ENCODE peak calls at places on chromosomes 16 and 17, in nine cellular contexts. Q, S, L, G, V, F, T, E and H are unnamed samples.

GRCh38 chr16:87276926-87277325 is 40.3 kb downstream of the C16orf95 start:
- DNase-seq in Q (no peak), S (no peak), L (no peak), G (no peak), V (no peak), F (no peak), T (no peak), E (no peak), H (no peak)

GRCh38 chr17:41777157-41777578 is 9.3 kb downstream of the JUP start:
- DNase-seq in Q (peak), S (no peak), L (no peak), G (peak), V (no peak), F (no peak), T (peak), E (peak), H (peak)

GRCh38 chr17:71461504-71462197 is 659.2 kb upstream of the SOX9 start:
- DNase-seq in Q (no peak), S (no peak), L (no peak), G (no peak), V (no peak), F (no peak), T (no peak), E (no peak), H (no peak)

GRCh38 chr16:85416267-85417109 is 196.6 kb upstream of the GSE1 start:
- DNase-seq in Q (peak), S (no peak), L (peak), G (peak), V (no peak), F (no peak), T (peak), E (peak), H (peak)

GRCh38 chr17:41785091-41785875 is 1.2 kb downstream of the JUP start:
- DNase-seq in Q (no peak), S (peak), L (no peak), G (peak), V (no peak), F (no peak), T (no peak), E (no peak), H (no peak)

GRCh38 chr16:12501727-12502457 is 301.8 kb downstream of the CPPED1 start:
- DNase-seq in Q (no peak), S (no peak), L (no peak), G (no peak), V (no peak), F (no peak), T (no peak), E (no peak), H (peak)

GRCh38 chr16:50599494-50599893 is 51.3 kb downstream of the NKD1 start:
- DNase-seq in Q (no peak), S (no peak), L (no peak), G (no peak), V (no peak), F (no peak), T (no peak), E (no peak), H (no peak)

GRCh38 chr16:56631832-56632159 is 663 bp upstream of the MT1M start:
- DNase-seq in Q (no peak), S (no peak), L (no peak), G (no peak), V (no peak), F (no peak), T (no peak), E (no peak), H (no peak)

GRCh38 chr16:50547340-50547865 is 793 bp upstream of the NKD1 start:
- DNase-seq in Q (peak), S (no peak), L (peak), G (peak), V (no peak), F (peak), T (peak), E (peak), H (peak)

GRCh38 chr17:76085731-76086366 is 6.9 kb downstream of the ZACN start:
- DNase-seq in Q (no peak), S (no peak), L (no peak), G (no peak), V (no peak), F (no peak), T (no peak), E (no peak), H (no peak)

GRCh38 chr16:55824473-55824872 is 8.4 kb downstream of the CES1 start:
- DNase-seq in Q (no peak), S (no peak), L (peak), G (no peak), V (no peak), F (no peak), T (no peak), E (no peak), H (no peak)

GRCh38 chr16:12964466-12964865 is 63.1 kb downstream of the SHISA9 start:
- DNase-seq in Q (no peak), S (no peak), L (no peak), G (no peak), V (no peak), F (no peak), T (no peak), E (no peak), H (no peak)

GRCh38 chr17:77839324-77840155 is 119.0 kb upstream of the TNRC6C start:
- DNase-seq in Q (no peak), S (no peak), L (peak), G (peak), V (no peak), F (no peak), T (no peak), E (no peak), H (peak)

DNA sequence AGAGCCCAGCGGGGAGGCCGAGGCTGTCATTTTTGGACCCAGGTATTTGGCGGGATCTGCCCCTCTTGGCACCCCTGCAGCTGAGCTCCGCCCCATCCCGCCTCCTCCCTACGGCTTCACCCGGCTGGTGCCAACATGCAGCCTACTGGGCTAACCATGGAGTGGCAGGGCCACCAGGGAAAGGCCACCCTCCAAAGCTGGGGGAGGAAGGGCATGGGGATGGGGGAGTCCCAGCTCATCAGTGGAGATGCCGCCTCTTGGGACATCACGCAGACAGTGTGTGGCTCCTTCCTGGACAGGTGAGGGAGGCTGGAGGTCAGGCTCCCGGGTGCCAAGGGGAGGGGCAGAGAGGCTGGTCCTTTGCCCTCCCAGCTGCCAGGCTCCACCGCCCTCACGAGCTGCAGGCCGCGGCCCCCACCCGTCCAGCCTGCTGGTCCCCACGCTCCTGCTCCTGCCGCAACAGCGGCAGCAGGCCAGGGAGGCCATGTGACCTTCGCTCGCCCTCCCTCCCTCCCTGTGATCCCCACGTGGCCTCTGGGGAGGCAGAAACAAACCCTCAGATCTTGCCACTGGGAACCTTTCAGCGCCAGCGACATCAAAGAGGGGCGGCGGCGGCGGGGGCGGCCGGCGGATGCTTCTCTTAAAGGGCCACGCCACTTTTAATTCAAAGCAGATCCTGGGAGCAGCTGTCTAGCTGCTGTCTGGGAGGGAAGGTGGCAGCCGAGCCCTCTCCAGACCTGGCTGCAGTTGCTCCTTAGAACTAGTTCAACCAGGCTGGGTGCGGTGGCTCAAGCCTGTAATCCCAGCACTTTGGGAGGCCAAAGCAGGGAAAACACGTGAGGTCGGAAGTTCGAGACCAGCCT is 6.8 kb upstream of the NOTUM start:
- DNase-seq in Q (peak), S (peak), L (peak), G (peak), V (peak), F (peak), T (peak), E (peak), H (peak)
- TF ChIP-seq EP300 in Q (no peak), S (no peak), L (no peak), G (no peak), V (peak), F (no peak), T (no peak), E (no peak), H (no peak)

DNA sequence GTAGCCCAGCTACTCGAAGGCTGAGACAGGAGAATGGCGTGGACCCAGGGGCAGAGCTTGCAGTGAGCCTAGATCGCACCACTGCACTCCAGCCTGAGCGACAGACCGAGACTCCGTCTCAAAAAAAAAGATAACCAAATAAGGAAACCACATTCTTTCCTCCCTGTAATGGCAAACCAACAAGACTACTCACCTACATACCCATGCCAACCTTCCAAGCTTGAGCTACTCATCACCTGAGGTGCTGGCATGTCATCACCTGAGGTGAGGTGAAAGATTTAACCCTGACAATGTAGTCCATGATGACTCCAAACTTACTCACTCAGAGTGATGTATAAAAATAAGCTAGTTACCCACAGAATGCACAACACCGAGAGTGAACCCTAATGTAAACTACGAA is 85.2 kb downstream of the SMG6 start:
- DNase-seq in Q (no peak), S (no peak), L (no peak), G (no peak), V (no peak), F (no peak), T (no peak), E (no peak), H (no peak)
- TF ChIP-seq EP300 in Q (no peak), S (no peak), L (no peak), G (no peak), V (no peak), F (no peak), T (no peak), E (no peak), H (no peak)

DNA sequence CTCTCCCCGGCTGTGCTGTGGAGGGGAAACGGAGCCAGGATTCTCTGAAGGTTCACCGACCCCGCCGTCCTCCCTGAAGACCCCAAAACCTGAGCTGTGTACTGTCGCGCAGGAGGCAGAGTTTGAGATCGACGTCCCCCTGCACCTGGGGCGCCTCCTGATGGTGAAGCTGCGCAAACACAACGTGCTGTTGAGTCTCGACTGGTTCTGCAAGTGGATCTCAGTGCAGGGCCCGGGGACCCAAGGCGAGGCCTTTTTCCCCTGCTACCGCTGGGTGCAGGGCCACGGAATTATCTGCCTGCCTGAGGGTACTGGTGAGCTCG is 62.6 kb upstream of the TEKT1 start:
- DNase-seq in Q (no peak), S (peak), L (no peak), G (no peak), V (no peak), F (no peak), T (no peak), E (no peak), H (no peak)
- TF ChIP-seq EP300 in Q (no peak), S (no peak), L (no peak), G (no peak), V (no peak), F (no peak), T (no peak), E (no peak), H (no peak)

GRCh38 chr17:74814453-74814852 is 38.3 kb upstream of the NAT9 start:
- DNase-seq in Q (no peak), S (no peak), L (no peak), G (no peak), V (no peak), F (no peak), T (no peak), E (no peak), H (no peak)

GRCh38 chr17:74813793-74814192 is 37.6 kb upstream of the NAT9 start:
- DNase-seq in Q (no peak), S (no peak), L (no peak), G (no peak), V (no peak), F (no peak), T (no peak), E (no peak), H (no peak)

GRCh38 chr17:74816883-74817620 is 40.9 kb upstream of the NAT9 start:
- DNase-seq in Q (no peak), S (no peak), L (no peak), G (no peak), V (no peak), F (no peak), T (no peak), E (no peak), H (no peak)

GRCh38 chr17:74815067-74815466 is 38.9 kb upstream of the NAT9 start:
- DNase-seq in Q (no peak), S (no peak), L (no peak), G (no peak), V (no peak), F (no peak), T (no peak), E (no peak), H (no peak)

DNA sequence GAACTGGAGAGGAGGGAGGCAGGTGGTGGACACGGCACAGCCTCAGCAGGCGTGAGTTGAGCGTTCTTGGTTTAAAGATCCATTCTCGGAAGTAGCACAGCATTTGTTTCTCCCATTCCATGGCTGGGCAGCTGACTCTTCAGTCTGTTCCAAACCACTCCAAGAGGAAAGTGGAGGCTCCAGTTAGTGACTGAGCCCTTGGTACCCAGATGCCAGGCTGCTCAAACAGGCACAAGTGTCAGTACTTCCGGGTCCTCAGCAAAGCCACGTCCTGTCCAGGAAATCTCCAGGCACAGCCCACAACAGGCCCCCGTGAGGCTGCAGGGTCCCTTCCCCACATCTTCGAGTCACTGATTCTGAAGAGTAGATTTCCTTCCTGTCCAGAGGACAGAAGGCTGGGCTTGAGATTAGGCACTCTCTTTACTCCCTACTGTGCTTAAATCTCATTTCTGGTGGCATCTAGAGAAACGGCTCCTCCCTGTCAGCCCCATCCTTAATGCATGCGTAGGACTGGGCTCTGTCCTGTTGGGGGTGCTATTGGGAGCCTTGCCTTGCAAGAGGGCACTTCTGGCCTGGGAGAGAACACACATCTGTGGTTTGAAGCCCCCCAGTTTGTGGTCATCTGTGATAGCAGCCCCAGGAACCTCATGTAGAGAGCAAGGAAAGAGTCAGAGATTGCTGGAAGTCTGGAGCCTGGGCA is 39.7 kb upstream of the NAT9 start:
- DNase-seq in Q (no peak), S (no peak), L (no peak), G (no peak), V (no peak), F (no peak), T (no peak), E (no peak), H (no peak)
- TF ChIP-seq EP300 in Q (no peak), S (no peak), L (no peak), G (no peak), V (no peak), F (no peak), T (no peak), E (no peak), H (no peak)